ENCODE peak calls at places on chromosomes 6 and 20, in nine cellular contexts. U is HepG2, X is A549, N is tibial nerve, H is esophagus squamous epithelium, E is ovary, Y is breast epithelium, W is stomach, Q is adrenal gland. L is an unnamed sample.

GRCh38 chr6:133286765-133287164 is 45.6 kb downstream of the EYA4 start:
- DNase-seq in W (no peak), Q (no peak), X (peak), N (no peak), Y (no peak), H (no peak), E (no peak), U (no peak), L (no peak)

GRCh38 chr20:57161478-57162194 is 104.8 kb downstream of the BMP7 start:
- DNase-seq in E (no peak), Q (no peak), N (no peak), X (no peak), W (no peak), Y (no peak), H (no peak), U (no peak), L (no peak)

GRCh38 chr20:46220808-46221207 is 87.5 kb downstream of the CDH22 start:
- DNase-seq in Y (no peak), Q (peak), X (peak), H (no peak), W (no peak), E (no peak), U (no peak), N (no peak), L (no peak)

GRCh38 chr20:16701296-16701695 is 28.5 kb upstream of the SNRPB2 start:
- DNase-seq in W (peak), X (peak), N (no peak), H (no peak), Y (no peak), Q (no peak), U (peak), E (no peak), L (no peak)

GRCh38 chr6:166752097-166752496 is 125.0 kb upstream of the RPS6KA2 start:
- DNase-seq in Y (no peak), Q (no peak), X (no peak), U (no peak), W (no peak), H (no peak), E (no peak), N (no peak), L (no peak)

GRCh38 chr6:116556065-116556464 is 2.5 kb downstream of the CALHM4 start:
- DNase-seq in E (no peak), H (no peak), Y (no peak), U (no peak), Q (no peak), N (no peak), X (no peak), W (no peak), L (no peak)

GRCh38 chr6:75210885-75211739 is 5.3 kb upstream of the COL12A1 start:
- DNase-seq in U (peak), Y (no peak), X (peak), E (peak), N (peak), Q (no peak), W (peak), H (no peak), L (no peak)

GRCh38 chr6:154463573-154464419 is 46.7 kb downstream of the CNKSR3 start:
- DNase-seq in H (no peak), W (no peak), U (no peak), E (no peak), X (no peak), Q (no peak), N (no peak), Y (no peak), L (no peak)

GRCh38 chr6:53771780-53772624 is 22.8 kb upstream of the LRRC1 start:
- DNase-seq in X (no peak), Q (no peak), U (no peak), Y (no peak), W (no peak), N (no peak), E (no peak), H (no peak), L (no peak)

GRCh38 chr6:20572940-20573339 is 38.7 kb downstream of the CDKAL1 start:
- DNase-seq in E (no peak), X (no peak), H (no peak), W (no peak), N (peak), Q (no peak), U (peak), Y (no peak), L (no peak)

GRCh38 chr6:20211941-20212391 is 303 bp downstream of the MBOAT1 start:
- DNase-seq in X (peak), E (no peak), U (no peak), N (peak), H (no peak), Y (peak), Q (no peak), W (peak), L (no peak)

DNA sequence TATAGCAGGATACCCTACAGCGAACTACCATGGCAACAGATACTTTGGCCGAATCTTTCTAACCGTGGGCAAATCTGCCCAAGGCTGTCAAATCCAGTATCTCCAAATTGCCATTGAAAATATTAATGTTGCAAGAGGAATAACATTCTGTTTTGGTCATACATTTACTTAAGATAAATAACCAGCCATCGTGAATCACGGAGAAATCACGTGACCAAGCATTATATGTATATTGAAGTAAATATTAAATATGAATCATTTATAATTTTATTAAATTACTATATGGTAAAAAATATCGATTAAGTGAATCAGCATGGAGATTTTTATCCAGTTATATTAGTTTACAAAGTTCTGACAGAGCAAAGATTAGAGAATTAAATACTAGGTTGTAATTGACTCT is 714.6 kb upstream of the GJE1 start:
- DNase-seq in Q (no peak), X (no peak), U (no peak), H (no peak), N (no peak), E (no peak), Y (no peak), W (no peak), L (no peak)
- TF ChIP-seq POLR2A in Q (no peak), X (no peak), U (no peak), H (no peak), N (no peak), E (no peak), Y (no peak), W (no peak), L (no peak)

GRCh38 chr6:112203577-112204349 is 50.6 kb downstream of the LAMA4 start:
- DNase-seq in H (no peak), Q (no peak), Y (no peak), W (no peak), E (no peak), U (peak), N (no peak), X (peak), L (no peak)
- TF ChIP-seq POLR2A in H (no peak), Q (no peak), Y (no peak), W (no peak), E (no peak), U (no peak), N (no peak), X (no peak), L (no peak)

DNA sequence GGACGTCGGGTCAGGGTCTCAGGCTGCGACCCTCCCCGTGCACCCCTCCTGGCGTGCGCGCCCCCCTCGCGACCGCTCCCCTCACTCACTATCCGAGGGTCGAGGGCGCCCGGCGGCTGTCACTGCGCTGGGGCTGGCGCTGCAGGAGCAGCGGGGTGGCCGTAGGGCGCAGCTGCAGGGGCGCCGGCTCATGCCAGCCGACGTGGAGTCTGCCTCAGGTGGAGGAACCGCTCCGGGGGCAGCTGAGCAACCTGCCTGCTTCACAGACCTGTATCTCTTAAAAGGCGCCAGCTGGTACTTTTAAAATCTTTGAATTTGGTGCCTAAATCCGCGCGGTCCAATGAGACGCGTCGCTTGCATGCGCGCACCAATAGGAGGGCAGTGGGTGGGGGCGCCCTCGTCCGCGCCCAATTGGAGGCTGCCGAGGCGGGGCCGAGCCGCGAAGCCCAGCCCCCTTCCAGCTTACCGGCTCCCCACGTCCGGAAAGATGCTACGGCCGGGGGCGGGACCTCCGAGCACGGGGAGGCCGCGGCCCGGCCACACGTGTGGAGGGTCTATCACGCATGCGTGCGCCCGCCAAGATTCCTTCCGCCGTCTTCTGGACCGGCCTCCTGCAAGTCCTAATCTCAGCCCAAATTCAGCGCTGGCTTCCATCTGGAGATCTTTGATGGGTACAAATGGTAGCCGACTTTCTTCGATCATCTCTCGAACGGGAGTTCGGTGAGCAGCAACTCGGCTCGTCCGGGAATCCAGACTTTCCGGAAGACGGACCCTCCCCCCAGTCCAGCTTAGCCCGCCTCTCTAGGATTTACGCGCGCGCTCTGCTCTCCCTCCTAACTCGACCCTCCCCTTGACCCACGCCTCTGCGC is at the start of gene FBXO5:
- DNase-seq in U (peak), W (peak), H (peak), Y (peak), N (peak), X (peak), E (peak), Q (peak), L (peak)
- TF ChIP-seq POLR2A in U (peak), W (no peak), H (no peak), Y (no peak), N (no peak), X (peak), E (peak), Q (no peak), L (peak)

DNA sequence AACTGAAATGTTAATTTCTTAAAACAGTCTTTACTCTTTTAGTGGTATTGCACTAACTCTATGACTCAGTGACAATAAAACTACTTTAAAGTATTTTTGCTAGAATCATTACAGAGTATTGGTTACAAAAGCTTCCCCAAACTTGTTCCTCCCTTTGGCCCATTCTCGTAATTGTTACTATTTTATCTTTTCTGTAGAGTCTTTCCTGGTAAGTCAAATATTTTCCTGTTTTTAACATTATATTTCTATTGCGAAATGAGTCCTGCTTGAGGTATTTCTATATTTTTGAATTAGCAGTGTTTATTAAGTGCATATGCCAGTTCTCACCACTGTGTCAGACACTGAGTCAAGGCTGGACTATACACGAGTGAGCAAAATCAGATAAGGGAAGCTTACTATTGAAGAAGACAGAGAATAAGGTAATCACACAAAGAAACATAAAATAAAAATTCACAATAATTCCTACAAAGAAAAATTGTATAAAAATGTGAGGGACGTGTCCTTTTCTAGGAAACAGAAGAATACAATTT is 970.5 kb downstream of the EYS start:
- DNase-seq in X (no peak), Y (no peak), Q (no peak), H (no peak), N (no peak), U (no peak), E (no peak), W (no peak), L (no peak)
- TF ChIP-seq POLR2A in X (no peak), Y (no peak), Q (no peak), H (no peak), N (no peak), U (no peak), E (no peak), W (no peak), L (no peak)

DNA sequence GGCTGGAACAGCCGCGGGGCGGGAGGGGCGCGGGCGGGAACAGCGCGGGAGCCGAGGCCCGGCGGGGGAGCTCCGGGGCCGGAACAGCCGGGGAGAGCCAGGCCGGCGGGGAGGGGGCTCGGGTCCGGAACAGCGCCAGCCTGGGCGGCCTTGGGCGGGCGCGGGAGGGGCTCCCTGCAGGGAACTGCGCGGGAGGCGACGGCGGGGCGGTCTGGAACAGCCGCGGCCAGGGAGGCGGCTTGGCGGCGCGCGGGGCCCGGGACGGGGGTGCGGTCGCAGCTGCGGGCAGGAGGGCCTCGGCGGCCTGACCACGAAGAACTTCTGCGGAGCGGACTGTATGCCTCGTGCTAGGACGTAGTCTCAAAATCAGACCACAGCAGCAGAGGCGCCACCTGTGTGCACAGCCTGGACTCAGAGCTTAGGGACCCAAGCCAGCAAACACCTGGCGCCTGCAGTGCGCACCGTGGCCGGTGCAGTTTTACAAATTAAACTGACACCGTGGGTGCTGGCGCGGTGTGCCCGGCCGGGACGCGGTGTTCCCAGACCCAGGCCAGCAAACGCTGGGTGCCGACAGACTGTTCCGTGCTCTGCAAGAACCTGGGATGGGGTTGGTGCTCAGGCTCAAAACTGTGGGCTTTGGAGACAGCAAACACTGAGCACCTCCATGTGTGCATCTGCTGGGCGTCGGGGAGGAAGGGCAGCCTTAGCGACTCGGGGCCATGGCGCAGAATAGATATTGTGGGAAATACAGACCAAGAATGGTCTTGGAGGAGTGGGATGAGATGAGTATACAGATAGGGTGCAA is 572 bp downstream of the ZNF341 start:
- DNase-seq in H (peak), N (peak), U (peak), W (peak), E (no peak), Y (peak), Q (peak), X (peak), L (peak)
- TF ChIP-seq POLR2A in H (no peak), N (no peak), U (peak), W (no peak), E (no peak), Y (no peak), Q (no peak), X (peak), L (no peak)

GRCh38 chr20:31738729-31739549 is at the start of gene TPX2:
- DNase-seq in Q (peak), W (peak), Y (peak), U (peak), E (peak), X (peak), H (peak), N (peak), L (peak)
- TF ChIP-seq POLR2A in Q (peak), W (no peak), Y (no peak), U (peak), E (no peak), X (peak), H (no peak), N (peak), L (no peak)

GRCh38 chr6:41734666-41735426 is 562 bp downstream of the TFEB start:
- DNase-seq in X (peak), U (peak), Y (peak), E (peak), N (peak), W (peak), Q (peak), H (peak), L (no peak)

GRCh38 chr6:41732149-41732548 is 3.3 kb downstream of the TFEB start:
- DNase-seq in W (no peak), X (no peak), H (no peak), Q (no peak), E (no peak), U (no peak), Y (no peak), N (no peak), L (no peak)

GRCh38 chr6:41733707-41734665 is 1.4 kb downstream of the TFEB start:
- DNase-seq in E (peak), Y (peak), W (peak), N (peak), X (peak), Q (peak), U (peak), H (no peak), L (no peak)

GRCh38 chr6:41732601-41733348 is 2.6 kb downstream of the TFEB start:
- DNase-seq in W (peak), U (no peak), H (no peak), Q (no peak), Y (no peak), N (no peak), X (no peak), E (no peak), L (no peak)

DNA sequence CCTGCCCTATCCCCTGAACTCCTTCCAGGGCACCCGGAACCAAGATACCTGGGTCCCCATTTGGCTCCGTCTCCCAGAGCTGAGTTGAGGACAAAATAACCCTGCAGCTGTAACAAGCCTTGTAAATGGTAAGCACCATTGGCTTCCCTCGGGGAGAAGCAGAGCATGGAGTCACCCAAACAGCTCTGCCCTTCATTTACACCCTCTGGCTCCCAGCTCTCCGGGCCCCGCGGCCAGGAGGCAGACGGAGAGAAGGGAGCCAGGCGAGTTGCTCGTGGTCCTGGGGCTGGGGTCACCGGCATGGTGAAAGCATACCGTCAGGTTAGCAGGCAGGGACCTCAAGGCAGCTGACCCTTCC is 2.1 kb downstream of the TFEB start:
- DNase-seq in X (no peak), E (no peak), H (no peak), Q (no peak), W (no peak), Y (no peak), N (no peak), U (no peak), L (no peak)
- TF ChIP-seq POLR2A in X (no peak), E (no peak), H (no peak), Q (no peak), W (no peak), Y (no peak), N (no peak), U (no peak), L (no peak)

GRCh38 chr6:10995114-10995707 is 48.9 kb downstream of the ELOVL2 start:
- DNase-seq in N (peak), Y (no peak), X (no peak), H (no peak), Q (no peak), U (no peak), E (no peak), W (no peak), L (no peak)

GRCh38 chr6:11002176-11002575 is 41.9 kb downstream of the ELOVL2 start:
- DNase-seq in H (no peak), X (no peak), E (no peak), Y (no peak), N (no peak), U (no peak), W (no peak), Q (no peak), L (no peak)

DNA sequence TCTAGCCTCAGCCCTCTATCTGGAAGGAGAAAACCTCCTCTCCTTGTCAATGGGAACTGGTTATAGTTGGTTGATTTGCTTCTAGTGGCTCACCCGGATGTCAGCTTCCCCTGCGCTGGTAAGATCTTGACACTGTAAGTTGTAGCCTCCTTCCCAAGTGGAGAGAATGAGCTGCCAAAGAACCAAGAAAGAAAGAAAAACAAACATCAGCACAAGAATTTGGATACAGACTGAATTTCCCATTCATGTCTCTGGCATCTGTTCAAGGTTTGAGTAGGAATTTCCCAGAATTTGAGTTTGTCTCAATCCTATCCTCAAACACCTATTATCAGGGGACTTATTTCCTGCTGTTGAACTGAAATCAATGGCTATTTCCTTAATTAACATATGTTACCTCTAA is 44.1 kb downstream of the ELOVL2 start:
- DNase-seq in W (no peak), Y (no peak), U (no peak), E (no peak), N (no peak), H (no peak), X (no peak), Q (no peak), L (no peak)
- TF ChIP-seq POLR2A in W (no peak), Y (no peak), U (no peak), E (no peak), N (no peak), H (no peak), X (no peak), Q (no peak), L (no peak)

GRCh38 chr6:7112741-7113313 is 5.1 kb downstream of the RREB1 start:
- DNase-seq in U (peak), W (peak), N (no peak), Q (peak), E (no peak), Y (no peak), X (peak), H (no peak), L (no peak)
- TF ChIP-seq POLR2A in U (no peak), W (no peak), N (no peak), Q (no peak), E (no peak), Y (no peak), X (no peak), H (no peak), L (no peak)

DNA sequence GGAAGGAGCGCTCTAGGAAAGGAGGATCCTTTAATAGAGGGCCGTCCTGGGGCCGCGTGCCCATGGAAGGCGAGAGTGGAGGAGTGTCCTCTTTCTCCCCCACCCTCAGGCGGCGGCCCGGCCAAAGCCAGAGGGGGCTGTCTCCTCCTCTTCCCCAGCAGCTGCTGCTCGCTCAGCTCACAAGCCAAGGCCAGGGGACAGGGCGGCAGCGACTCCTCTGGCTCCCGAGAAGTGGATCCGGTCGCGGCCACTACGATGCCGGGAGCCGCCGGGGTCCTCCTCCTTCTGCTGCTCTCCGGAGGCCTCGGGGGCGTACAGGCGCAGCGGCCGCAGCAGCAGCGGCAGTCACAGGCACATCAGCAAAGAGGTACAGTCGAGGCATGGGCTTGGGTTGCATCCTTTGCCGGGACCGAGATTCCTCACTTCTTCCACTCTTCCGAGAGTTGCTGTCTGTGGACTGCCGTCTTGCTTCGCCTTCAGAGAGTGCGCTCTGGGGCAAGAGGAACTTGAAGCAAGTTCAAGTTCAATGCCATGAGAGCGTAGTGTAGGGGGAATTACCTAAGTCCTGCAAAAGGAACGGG is at the start of gene LAMA2:
- DNase-seq in X (no peak), E (peak), W (peak), H (no peak), U (peak), Y (peak), Q (peak), N (peak), L (no peak)
- TF ChIP-seq POLR2A in X (no peak), E (peak), W (no peak), H (no peak), U (no peak), Y (peak), Q (no peak), N (peak), L (no peak)

L was measured in vagina.